ENCODE peak calls at places on chromosomes 13 and 19, in five cellular contexts. G is testis, Y is fibroblast of lung, C is thyroid gland, D is kidney epithelial cell. T is an unnamed sample.

GRCh38 chr19:39363909-39364457 is 21.8 kb downstream of the SAMD4B start:
- DNase-seq in C (peak; percentile 50), Y (no peak), G (peak; percentile 74), D (no peak), T (no peak)

GRCh38 chr13:74036373-74036772 is 97.8 kb downstream of the KLF12 start:
- DNase-seq in D (peak; percentile 14), Y (no peak), C (no peak), G (no peak), T (no peak)

GRCh38 chr19:18156841-18157464 is 4.0 kb downstream of the PIK3R2 start:
- DNase-seq in D (no peak), C (peak; percentile 97), G (peak; percentile 96), Y (peak; percentile 82), T (no peak)

GRCh38 chr13:26785845-26786630 is 25.5 kb upstream of the GPR12 start:
- DNase-seq in C (no peak), G (no peak), D (no peak), Y (no peak), T (peak; percentile 40)

GRCh38 chr13:29920018-29920643 is 69.7 kb upstream of the UBL3 start:
- DNase-seq in C (no peak), Y (no peak), G (no peak), D (no peak), T (no peak)

GRCh38 chr19:33780746-33781145 is 15.9 kb upstream of the KCTD15 start:
- DNase-seq in D (no peak), G (peak; percentile 68), Y (peak; percentile 10), C (no peak), T (no peak)

GRCh38 chr19:15527705-15528104 is 19.4 kb downstream of the CYP4F22 start:
- DNase-seq in D (no peak), Y (no peak), C (no peak), G (no peak), T (no peak)

GRCh38 chr19:14059093-14059480 is 2.8 kb downstream of the PALM3 start:
- DNase-seq in D (no peak), C (no peak), Y (no peak), G (peak; percentile 39), T (peak; percentile 28)

GRCh38 chr13:36887758-36888521 is 32.1 kb downstream of the SMAD9 start:
- DNase-seq in C (peak; percentile 33), G (no peak), Y (peak; percentile 4), D (no peak), T (no peak)

GRCh38 chr13:44196186-44196751 is 177.4 kb upstream of the SERP2 start:
- DNase-seq in Y (no peak), C (no peak), D (no peak), G (no peak), T (no peak)

GRCh38 chr13:25300861-25301346 is 521 bp upstream of the NUP58 start:
- DNase-seq in D (no peak), C (peak; percentile 9), Y (no peak), G (peak; percentile 43), T (peak; percentile 12)

GRCh38 chr13:82615043-82615442 is 1267.2 kb downstream of the SLITRK1 start:
- DNase-seq in G (no peak), D (no peak), Y (no peak), C (no peak), T (no peak)

GRCh38 chr13:90968510-90968909 is 379.0 kb upstream of the MIR17HG start:
- DNase-seq in D (no peak), C (peak; percentile 45), G (peak; percentile 19), Y (peak; percentile 7), T (no peak)

GRCh38 chr19:55485439-55486011 is 537 bp downstream of the NAT14 start:
- DNase-seq in G (no peak), C (no peak), Y (no peak), D (no peak), T (no peak)

GRCh38 chr13:99174533-99175100 is 26.0 kb upstream of the UBAC2 start:
- DNase-seq in Y (no peak), G (no peak), C (no peak), D (no peak), T (no peak)

GRCh38 chr19:34667349-34668076 is 9.4 kb downstream of the SCGB2B2 start:
- DNase-seq in D (no peak), G (no peak), Y (peak; percentile 18), C (peak; percentile 23), T (no peak)

GRCh38 chr19:45952691-45953505 is 20.8 kb downstream of the NOVA2 start:
- DNase-seq in Y (peak; percentile 19), C (peak; percentile 56), D (no peak), G (peak; percentile 86), T (no peak)

GRCh38 chr13:64529874-64530485 is 2700.2 kb downstream of the PCDH9 start:
- DNase-seq in C (peak; percentile 3), D (no peak), G (no peak), Y (no peak), T (no peak)

GRCh38 chr19:48918801-48919247 is 14.7 kb upstream of the DHDH start:
- DNase-seq in Y (no peak), G (peak; percentile 75), C (no peak), D (no peak), T (no peak)

GRCh38 chr13:105608132-105608531 is 927.3 kb downstream of the EFNB2 start:
- DNase-seq in Y (no peak), C (no peak), G (no peak), D (no peak), T (no peak)

GRCh38 chr13:78960881-78961280 is 301.9 kb upstream of the OBI1 start:
- DNase-seq in G (no peak), D (no peak), C (no peak), Y (no peak), T (no peak)

GRCh38 chr13:49308104-49308875 is 60.6 kb downstream of the CDADC1 start:
- DNase-seq in G (peak; percentile 91), D (no peak), Y (peak; percentile 55), C (peak; percentile 90), T (no peak)

DNA sequence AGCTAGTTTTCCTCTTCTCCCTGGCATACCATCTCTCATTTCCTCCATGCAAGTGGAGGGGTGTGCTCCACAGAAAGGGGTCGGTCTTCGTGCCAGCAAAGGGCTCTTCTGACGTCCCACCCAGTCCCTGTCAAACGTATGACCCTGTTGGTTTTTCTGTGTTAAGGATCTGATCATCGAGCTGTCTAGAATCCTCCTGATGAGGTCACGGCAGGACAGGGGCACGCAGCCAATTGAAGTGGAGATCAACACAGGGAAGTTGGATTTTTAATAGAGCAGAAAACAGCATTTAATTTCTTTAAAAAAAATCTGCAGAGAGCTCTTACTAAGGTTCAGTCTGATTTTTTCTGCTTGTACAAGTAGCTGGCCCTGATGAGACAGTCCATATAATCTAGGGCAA is 339.4 kb downstream of the TEX29 start:
- DNase-seq in D (no peak), Y (no peak), C (no peak), G (no peak), T (no peak)
- H3K36me3 ChIP-seq in D (no peaks in the 10 kb centered on the region), Y (no peaks in the 10 kb centered on the region), C (no peaks in the 10 kb centered on the region), G (no peaks in the 10 kb centered on the region), T (no peaks in the 10 kb centered on the region)

GRCh38 chr19:11881151-11881800 is 6.3 kb upstream of the ZNF69 start:
- DNase-seq in Y (peak; percentile 28), G (peak; percentile 75), D (no peak), C (peak; percentile 66), T (peak; percentile 17)

GRCh38 chr19:11890634-11891033 is 3.1 kb downstream of the ZNF69 start:
- DNase-seq in G (no peak), D (no peak), Y (no peak), C (no peak), T (no peak)

GRCh38 chr19:11887618-11888531 is at the start of gene ZNF69:
- DNase-seq in Y (peak; percentile 75), D (peak; percentile 53), C (peak; percentile 96), G (peak; percentile 97), T (peak; percentile 20)

GRCh38 chr19:11887247-11887617 is 350 bp upstream of the ZNF69 start:
- DNase-seq in G (peak; percentile 26), D (no peak), C (no peak), Y (peak; percentile 24), T (no peak)
- H3K36me3 ChIP-seq in G (no peaks in the 10 kb centered on the region), D (no peaks in the 10 kb centered on the region), C (no peaks in the 10 kb centered on the region), Y (no peaks in the 10 kb centered on the region), T (no peaks in the 10 kb centered on the region)

GRCh38 chr19:57800696-57801095 is 14.0 kb downstream of the ZNF552 start:
- DNase-seq in G (no peak), Y (no peak), D (no peak), C (no peak), T (no peak)

GRCh38 chr19:57807541-57807940 is 7.2 kb downstream of the ZNF552 start:
- DNase-seq in Y (no peak), G (no peak), C (no peak), D (no peak), T (no peak)

GRCh38 chr19:57802269-57802668 is 12.4 kb downstream of the ZNF552 start:
- DNase-seq in G (no peak), D (no peak), Y (no peak), C (no peak), T (no peak)

GRCh38 chr19:57803265-57803593 is 11.5 kb downstream of the ZNF552 start:
- DNase-seq in C (no peak), D (no peak), Y (no peak), G (no peak), T (no peak)

GRCh38 chr19:57803594-57804325 is 11.0 kb downstream of the ZNF552 start:
- DNase-seq in Y (peak; percentile 99), C (peak; percentile 6), D (peak; percentile 83), G (no peak), T (no peak)
- H3K36me3 ChIP-seq in Y (no peaks in the 10 kb centered on the region), C (peaks cover 6% of the 10 kb centered on the region), D (no peaks in the 10 kb centered on the region), G (no peaks in the 10 kb centered on the region), T (peaks cover 13% of the 10 kb centered on the region)

GRCh38 chr19:11033763-11034162 is 55.5 kb upstream of the LDLR start:
- DNase-seq in G (no peak), C (no peak), D (no peak), Y (no peak), T (no peak)
- H3K36me3 ChIP-seq in G (no peaks in the 10 kb centered on the region), C (peaks cover 66% of the 10 kb centered on the region), D (peaks cover 4% of the 10 kb centered on the region), Y (peaks cover 51% of the 10 kb centered on the region), T (peaks cover 88% of the 10 kb centered on the region)

GRCh38 chr19:2129022-2129421 is 22.3 kb downstream of the AP3D1 start:
- DNase-seq in D (no peak), Y (no peak), G (no peak), C (no peak), T (no peak)
- H3K36me3 ChIP-seq in D (peaks cover 1% of the 10 kb centered on the region), Y (peaks cover 36% of the 10 kb centered on the region), G (no peaks in the 10 kb centered on the region), C (peaks cover 37% of the 10 kb centered on the region), T (peaks cover 57% of the 10 kb centered on the region)

T was measured in effector memory CD4-positive, alpha-beta T cell.